ENCODE peak calls at places on chromosomes 2 and 18, in eight cellular contexts. Z is choroid plexus epithelial cell, T is ovary, A is HCT116, F is GM12865, X is heart right ventricle, O is adrenal gland, M is spleen. Y is an unnamed sample.
A peak's percentile ranks its signal among the peaks of the same experiment; 100 is the strongest.

GRCh38 chr2:240578488-240578887 is 8.0 kb upstream of the CAPN10 start:
- DNase-seq in Z (no peak), T (no peak), A (no peak), F (no peak), X (no peak), O (no peak), M (no peak), Y (no peak)

GRCh38 chr18:41311571-41312240 is 643.3 kb upstream of the PIK3C3 start:
- DNase-seq in Z (no peak), T (no peak), A (no peak), F (no peak), X (no peak), O (no peak), M (no peak), Y (no peak)

GRCh38 chr2:134148172-134148571 is 105.7 kb upstream of the MGAT5 start:
- DNase-seq in Z (no peak), T (no peak), A (no peak), F (peak; percentile 19), X (no peak), O (no peak), M (no peak), Y (no peak)

GRCh38 chr2:240060977-240061591 is 7.8 kb upstream of the OR6B3 start:
- DNase-seq in Z (peak; percentile 80), T (peak; percentile 27), A (peak; percentile 54), F (peak; percentile 60), X (no peak), O (peak; percentile 32), M (no peak), Y (peak; percentile 15)

GRCh38 chr2:223114170-223114569 is 62.2 kb downstream of the KCNE4 start:
- DNase-seq in Z (no peak), T (no peak), A (no peak), F (no peak), X (no peak), O (no peak), M (no peak), Y (no peak)

GRCh38 chr2:203327918-203328734 is at the start of gene ABI2:
- DNase-seq in Z (peak; percentile 76), T (peak; percentile 85), A (peak; percentile 38), F (peak; percentile 83), X (peak; percentile 90), O (peak; percentile 80), M (peak; percentile 89), Y (no peak)

GRCh38 chr2:76692896-76693295 is 829.3 kb downstream of the LRRTM4 start:
- DNase-seq in Z (no peak), T (no peak), A (no peak), F (no peak), X (no peak), O (no peak), M (no peak), Y (no peak)

GRCh38 chr2:133596701-133597393 is 28.6 kb upstream of the NCKAP5 start:
- DNase-seq in Z (peak; percentile 55), T (no peak), A (no peak), F (no peak), X (no peak), O (no peak), M (no peak), Y (no peak)

GRCh38 chr2:207694811-207695281 is 16.6 kb upstream of the CCNYL1 start:
- DNase-seq in Z (peak; percentile 49), T (no peak), A (no peak), F (peak; percentile 23), X (no peak), O (no peak), M (no peak), Y (no peak)

GRCh38 chr18:27627927-27628326 is 442.8 kb upstream of the CHST9 start:
- DNase-seq in Z (no peak), T (no peak), A (no peak), F (no peak), X (no peak), O (no peak), M (no peak), Y (no peak)

GRCh38 chr2:18544171-18544570 is 16.3 kb downstream of the RDH14 start:
- DNase-seq in Z (no peak), T (no peak), A (no peak), F (no peak), X (no peak), O (no peak), M (no peak), Y (no peak)

GRCh38 chr2:36670881-36671595 is 25.5 kb upstream of the VIT start:
- DNase-seq in Z (peak; percentile 65), T (no peak), A (no peak), F (no peak), X (no peak), O (no peak), M (no peak), Y (no peak)

GRCh38 chr2:18500333-18500732 is 60.1 kb downstream of the RDH14 start:
- DNase-seq in Z (peak; percentile 97), T (no peak), A (no peak), F (no peak), X (no peak), O (no peak), M (no peak), Y (no peak)

GRCh38 chr2:239441261-239441701 is 40.5 kb upstream of the HDAC4 start:
- DNase-seq in Z (no peak), T (no peak), A (no peak), F (no peak), X (no peak), O (no peak), M (peak; percentile 73), Y (no peak)

GRCh38 chr2:152548996-152549395 is 168.3 kb downstream of the PRPF40A start:
- DNase-seq in Z (no peak), T (no peak), A (no peak), F (no peak), X (no peak), O (no peak), M (no peak), Y (no peak)

GRCh38 chr2:158546412-158547144 is 89.8 kb downstream of the PKP4 start:
- DNase-seq in Z (peak; percentile 18), T (no peak), A (no peak), F (peak; percentile 36), X (no peak), O (no peak), M (no peak), Y (no peak)

GRCh38 chr2:43144265-43144664 is 82.1 kb downstream of the ZFP36L2 start:
- DNase-seq in Z (peak; percentile 42), T (no peak), A (no peak), F (no peak), X (no peak), O (no peak), M (no peak), Y (no peak)

GRCh38 chr2:43146083-43146482 is 80.3 kb downstream of the ZFP36L2 start:
- DNase-seq in Z (peak; percentile 31), T (no peak), A (no peak), F (no peak), X (no peak), O (no peak), M (no peak), Y (no peak)

GRCh38 chr2:43143756-43144155 is 82.7 kb downstream of the ZFP36L2 start:
- DNase-seq in Z (no peak), T (no peak), A (no peak), F (no peak), X (no peak), O (no peak), M (peak; percentile 60), Y (no peak)

GRCh38 chr2:43139996-43140621 is 86.3 kb downstream of the ZFP36L2 start:
- DNase-seq in Z (peak; percentile 86), T (peak; percentile 65), A (no peak), F (peak; percentile 55), X (peak; percentile 65), O (peak; percentile 63), M (peak; percentile 80), Y (no peak)

GRCh38 chr2:43142921-43143438 is 83.4 kb downstream of the ZFP36L2 start:
- DNase-seq in Z (peak; percentile 28), T (no peak), A (peak; percentile 42), F (peak; percentile 53), X (no peak), O (no peak), M (peak; percentile 75), Y (no peak)
- TF ChIP-seq CTCF in Z (peak; percentile 22), T (no peak), A (peak; percentile 22), F (no peak), X (no peak), O (no peak), M (no peak), Y (peak; percentile 29)

DNA sequence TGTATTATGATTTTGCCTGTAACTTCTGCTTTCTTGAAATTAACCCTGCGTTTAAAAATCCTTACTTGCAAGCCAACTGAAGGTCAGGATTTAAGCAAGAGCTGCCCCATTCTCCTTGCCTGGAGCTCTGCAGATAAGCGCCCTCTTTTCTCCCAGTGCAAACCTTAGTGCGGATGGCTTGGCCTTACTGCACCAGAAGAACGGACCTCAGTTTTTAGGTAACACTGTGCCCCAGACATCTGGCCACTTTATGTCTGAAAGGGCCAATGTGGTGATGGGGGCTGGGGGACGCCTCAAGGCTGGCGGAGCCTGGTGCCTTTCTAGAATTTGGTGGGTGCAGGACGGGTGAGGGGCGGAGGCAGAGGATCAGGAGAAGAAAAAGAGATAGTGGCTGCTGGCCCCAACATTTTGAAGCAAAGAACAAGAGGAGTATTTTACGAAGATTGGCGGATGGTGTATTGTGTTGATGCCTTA is 718 bp upstream of the TNFRSF11A start:
- DNase-seq in Z (no peak), T (no peak), A (no peak), F (no peak), X (no peak), O (no peak), M (no peak), Y (no peak)
- H3K4me3 ChIP-seq in Z (no peak overlapping the region), T (no peak overlapping the region), A (no peak overlapping the region), F (no peak overlapping the region), X (no peak overlapping the region), O (no peak overlapping the region), M (peak overlapping the region; percentile 75), Y (peak overlapping the region; percentile 44)

DNA sequence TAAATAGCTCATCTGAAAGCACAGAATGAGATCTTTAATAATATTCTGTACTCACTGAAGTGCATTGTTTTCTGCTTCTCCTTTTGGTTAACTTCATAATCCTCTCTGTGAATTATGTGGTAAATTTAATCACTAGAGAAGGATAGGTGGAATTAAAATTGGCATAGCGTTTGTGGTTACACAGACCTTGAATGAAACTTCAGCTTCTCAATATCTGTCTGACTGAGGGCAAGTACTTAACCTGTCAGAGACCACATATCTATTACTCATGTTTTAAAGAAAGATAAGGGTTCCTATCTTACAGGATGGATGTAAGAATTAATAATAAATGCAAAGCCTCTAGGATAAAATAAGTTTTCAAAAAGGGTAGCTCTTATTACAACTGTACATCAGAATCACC is 861.8 kb downstream of the TRIB2 start:
- DNase-seq in Z (no peak), T (no peak), A (no peak), F (no peak), X (no peak), O (no peak), M (no peak), Y (no peak)
- TF ChIP-seq CTCF in Z (no peak), T (no peak), A (no peak), F (no peak), X (no peak), O (no peak), M (no peak), Y (no peak)

GRCh38 chr2:3462493-3463104 is 56.7 kb downstream of the ADI1 start:
- DNase-seq in Z (no peak), T (no peak), A (no peak), F (no peak), X (no peak), O (no peak), M (peak; percentile 73), Y (no peak)
- H3K4me3 ChIP-seq in Z (no peak overlapping the region), T (no peak overlapping the region), A (no peak overlapping the region), F (no peak overlapping the region), X (no peak overlapping the region), O (no peak overlapping the region), M (peak overlapping the region; percentile 41), Y (no peak overlapping the region)